ENCODE peak calls at places on chromosomes 6 and 20, in four cellular contexts. One of them, this sample, is unnamed.
A peak's percentile ranks its signal among the peaks of the same experiment; 100 is the strongest.

GRCh38 chr20:62595491-62595890 is 46.8 kb upstream of the SLCO4A1 start:
- DNase-seq in SK-N-SH: no peak
- DNase-seq in K562: peak; percentile 67
- DNase-seq in HepG2: no peak
- DNase-seq in this sample: peak; percentile 62

GRCh38 chr20:17896247-17896723 is 72.3 kb downstream of the SNX5 start:
- DNase-seq in SK-N-SH: no peak
- DNase-seq in K562: no peak
- DNase-seq in HepG2: no peak
- DNase-seq in this sample: no peak

GRCh38 chr20:3783068-3783489 is 1.8 kb upstream of the SPEF1 start:
- DNase-seq in SK-N-SH: no peak
- DNase-seq in K562: no peak
- DNase-seq in HepG2: no peak
- DNase-seq in this sample: no peak

GRCh38 chr6:106772270-106773142 is 143.1 kb downstream of the QRSL1 start:
- DNase-seq in SK-N-SH: peak; percentile 35
- DNase-seq in K562: no peak
- DNase-seq in HepG2: no peak
- DNase-seq in this sample: no peak

GRCh38 chr20:32158943-32159660 is 48.4 kb downstream of the PLAGL2 start:
- DNase-seq in SK-N-SH: no peak
- DNase-seq in K562: no peak
- DNase-seq in HepG2: no peak
- DNase-seq in this sample: no peak

GRCh38 chr6:37155394-37156312 is 14.3 kb upstream of the PIM1 start:
- DNase-seq in SK-N-SH: no peak
- DNase-seq in K562: peak; percentile 66
- DNase-seq in HepG2: no peak
- DNase-seq in this sample: no peak

GRCh38 chr6:33279971-33280511 is 3.1 kb downstream of the B3GALT4 start:
- DNase-seq in SK-N-SH: peak; percentile 58
- DNase-seq in K562: peak; percentile 76
- DNase-seq in HepG2: peak; percentile 93
- DNase-seq in this sample: peak; percentile 82

GRCh38 chr6:18302561-18303439 is 38.5 kb upstream of the DEK start:
- DNase-seq in SK-N-SH: no peak
- DNase-seq in K562: no peak
- DNase-seq in HepG2: peak; percentile 48
- DNase-seq in this sample: no peak

GRCh38 chr6:35629876-35630378 is 58.8 kb downstream of the FKBP5 start:
- DNase-seq in SK-N-SH: no peak
- DNase-seq in K562: no peak
- DNase-seq in HepG2: no peak
- DNase-seq in this sample: no peak

GRCh38 chr20:62590301-62591121 is 51.8 kb upstream of the SLCO4A1 start:
- DNase-seq in SK-N-SH: no peak
- DNase-seq in K562: no peak
- DNase-seq in HepG2: no peak
- DNase-seq in this sample: no peak

GRCh38 chr20:31872406-31872805 is 2.0 kb downstream of the TTLL9 start:
- DNase-seq in SK-N-SH: no peak
- DNase-seq in K562: no peak
- DNase-seq in HepG2: no peak
- DNase-seq in this sample: no peak

GRCh38 chr6:33746036-33746600 is 587 bp downstream of the IP6K3 start:
- DNase-seq in SK-N-SH: peak; percentile 63
- DNase-seq in K562: peak; percentile 36
- DNase-seq in HepG2: no peak
- DNase-seq in this sample: no peak

GRCh38 chr6:98657764-98658163 is 176.6 kb upstream of the POU3F2 start:
- DNase-seq in SK-N-SH: no peak
- DNase-seq in K562: no peak
- DNase-seq in HepG2: peak; percentile 18
- DNase-seq in this sample: no peak

GRCh38 chr6:37171141-37171969 is 1.4 kb downstream of the PIM1 start:
- DNase-seq in SK-N-SH: peak; percentile 46
- DNase-seq in K562: no peak
- DNase-seq in HepG2: no peak
- DNase-seq in this sample: no peak

GRCh38 chr6:63844287-63844686 is 208.7 kb downstream of the PHF3 start:
- DNase-seq in SK-N-SH: no peak
- DNase-seq in K562: no peak
- DNase-seq in HepG2: no peak
- DNase-seq in this sample: no peak

GRCh38 chr20:2178328-2179232 is 77.0 kb downstream of the STK35 start:
- DNase-seq in SK-N-SH: no peak
- DNase-seq in K562: no peak
- DNase-seq in HepG2: no peak
- DNase-seq in this sample: no peak

GRCh38 chr20:57498425-57499400 is 26.2 kb downstream of the CTCFL start:
- DNase-seq in SK-N-SH: peak; percentile 60
- DNase-seq in K562: no peak
- DNase-seq in HepG2: no peak
- DNase-seq in this sample: peak; percentile 19

GRCh38 chr20:53842301-53843099 is 227.9 kb downstream of the BCAS1 start:
- DNase-seq in SK-N-SH: no peak
- DNase-seq in K562: no peak
- DNase-seq in HepG2: no peak
- DNase-seq in this sample: no peak

GRCh38 chr6:36386495-36387439 is 702 bp downstream of the ETV7 start:
- DNase-seq in SK-N-SH: peak; percentile 58
- DNase-seq in K562: no peak
- DNase-seq in HepG2: no peak
- DNase-seq in this sample: no peak

GRCh38 chr20:1721687-1722512 is 64.3 kb upstream of the SIRPG start:
- DNase-seq in SK-N-SH: no peak
- DNase-seq in K562: no peak
- DNase-seq in HepG2: no peak
- DNase-seq in this sample: no peak

GRCh38 chr6:70221025-70221714 is 81.7 kb downstream of the COL9A1 start:
- DNase-seq in SK-N-SH: peak; percentile 68
- DNase-seq in K562: peak; percentile 68
- DNase-seq in HepG2: peak; percentile 12
- DNase-seq in this sample: no peak

GRCh38 chr20:47406849-47407682 is 50.6 kb upstream of the ZMYND8 start:
- DNase-seq in SK-N-SH: no peak
- DNase-seq in K562: no peak
- DNase-seq in HepG2: no peak
- DNase-seq in this sample: no peak

GRCh38 chr6:168247456-168248147 is 72.0 kb downstream of the DACT2 start:
- DNase-seq in SK-N-SH: peak; percentile 88
- DNase-seq in K562: no peak
- DNase-seq in HepG2: peak; percentile 40
- DNase-seq in this sample: no peak

GRCh38 chr20:1150218-1150617 is 31.8 kb downstream of the PSMF1 start:
- DNase-seq in SK-N-SH: no peak
- DNase-seq in K562: no peak
- DNase-seq in HepG2: peak; percentile 69
- DNase-seq in this sample: no peak

GRCh38 chr20:34495307-34495706 is 20.9 kb upstream of the DYNLRB1 start:
- DNase-seq in SK-N-SH: no peak
- DNase-seq in K562: no peak
- DNase-seq in HepG2: peak; percentile 73
- DNase-seq in this sample: no peak

GRCh38 chr6:148419430-148419829 is 76.8 kb downstream of the SASH1 start:
- DNase-seq in SK-N-SH: no peak
- DNase-seq in K562: no peak
- DNase-seq in HepG2: no peak
- DNase-seq in this sample: no peak
- TF ChIP-seq ELF1 in SK-N-SH: no peak
- TF ChIP-seq ELF1 in K562: no peak
- TF ChIP-seq ELF1 in HepG2: no peak
- TF ChIP-seq ELF1 in this sample: no peak

DNA sequence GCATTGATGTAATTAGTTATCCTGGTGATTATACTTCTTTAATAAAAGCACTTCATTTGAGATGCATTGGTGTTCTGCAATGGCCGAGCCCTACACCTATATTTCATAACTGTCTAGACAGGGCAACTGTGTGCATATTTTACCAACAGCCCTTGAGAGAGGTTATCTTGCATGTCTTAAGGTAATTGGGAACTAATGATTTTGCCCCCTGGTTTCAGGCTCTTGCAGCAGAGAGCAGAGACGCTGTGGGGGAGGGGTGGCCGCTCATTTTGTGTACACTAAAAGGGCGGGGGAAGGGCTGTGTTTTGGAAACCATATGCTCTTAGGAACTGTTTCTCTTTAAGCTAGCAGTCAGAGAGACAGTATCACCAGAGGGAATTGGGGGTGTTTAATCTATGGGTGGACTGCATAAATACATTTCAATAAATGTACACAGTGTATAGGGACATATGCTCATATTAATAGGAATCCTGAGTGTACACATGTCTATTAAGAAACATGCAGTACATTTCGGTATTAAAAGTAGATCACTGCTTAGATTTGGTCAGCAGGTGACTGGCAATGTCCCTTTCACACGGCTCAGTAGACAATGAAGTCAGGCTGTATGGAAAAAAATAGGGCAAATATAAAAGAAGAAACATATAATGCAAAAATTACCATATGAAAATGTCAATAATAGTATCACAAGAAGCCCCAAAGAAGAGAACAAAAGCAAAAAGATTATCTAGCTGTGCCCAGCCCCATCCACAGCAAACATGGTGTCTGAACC is 402.9 kb upstream of the CITED2 start:
- DNase-seq in SK-N-SH: no peak
- DNase-seq in K562: peak; percentile 16
- DNase-seq in HepG2: no peak
- DNase-seq in this sample: no peak
- TF ChIP-seq SIN3A in SK-N-SH: no peak
- TF ChIP-seq SIN3A in K562: no peak
- TF ChIP-seq SIN3A in HepG2: no peak
- TF ChIP-seq SIN3A in this sample: no peak

DNA sequence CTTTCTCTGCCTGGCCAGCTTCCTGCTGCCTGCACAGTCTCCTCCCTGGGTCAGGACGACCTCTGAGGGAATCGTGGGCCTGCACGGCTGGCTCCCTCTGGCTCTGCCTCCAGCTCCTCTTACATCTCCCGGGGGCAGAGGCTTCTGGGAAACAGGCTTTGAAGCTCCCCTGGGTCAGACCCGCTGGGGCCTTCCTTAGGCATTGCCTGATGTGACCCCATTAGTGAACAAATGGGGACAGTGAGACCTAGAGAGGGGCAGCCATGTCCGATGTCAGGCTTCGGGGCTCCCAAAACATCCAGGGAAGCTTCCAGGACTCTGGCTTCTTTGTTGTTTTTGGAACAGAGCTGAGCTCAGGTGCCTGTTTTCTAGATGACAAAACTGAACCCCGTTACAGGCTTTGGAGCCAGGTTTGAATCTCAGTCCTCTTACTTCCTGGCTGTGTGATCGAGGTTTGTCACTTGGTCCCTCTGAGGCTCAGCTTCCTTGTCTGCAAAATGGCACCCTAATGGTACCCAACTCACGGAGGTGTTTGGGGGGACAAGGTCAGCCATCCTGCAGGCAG is 94.3 kb downstream of the CEBPB start:
- DNase-seq in SK-N-SH: peak; percentile 65
- DNase-seq in K562: no peak
- DNase-seq in HepG2: no peak
- DNase-seq in this sample: no peak
- TF ChIP-seq YY1 in SK-N-SH: no peak
- TF ChIP-seq YY1 in K562: no peak
- TF ChIP-seq YY1 in HepG2: no peak
- TF ChIP-seq YY1 in this sample: no peak

DNA sequence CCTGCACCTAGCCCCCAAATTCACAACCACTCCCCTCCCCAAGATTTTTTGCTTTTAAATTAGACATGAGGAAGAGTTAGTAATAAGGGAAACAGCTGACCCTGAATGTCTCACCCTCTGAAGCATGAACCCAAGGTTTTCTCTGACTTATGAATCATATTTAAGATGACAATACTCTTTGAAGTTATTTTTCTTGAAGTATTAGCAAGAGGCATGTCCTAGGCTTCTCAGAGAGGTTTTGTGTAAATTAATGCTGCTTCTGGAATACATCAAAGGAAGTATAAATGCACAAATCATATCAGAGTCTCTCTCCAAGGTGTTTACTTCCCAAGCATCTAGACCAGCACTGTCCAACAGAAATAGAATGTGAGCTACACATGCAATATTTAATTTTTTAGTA is 408.1 kb upstream of the MARCKS start:
- DNase-seq in SK-N-SH: no peak
- DNase-seq in K562: no peak
- DNase-seq in HepG2: no peak
- DNase-seq in this sample: peak; percentile 45
- TF ChIP-seq ELF1 in SK-N-SH: no peak
- TF ChIP-seq ELF1 in K562: no peak
- TF ChIP-seq ELF1 in HepG2: no peak
- TF ChIP-seq ELF1 in this sample: no peak

This sample was measured in HCT116.